ENCODE peak calls at places on chromosomes 16 and 17, in nine cellular contexts. U is activated naive CD4-positive, alpha-beta T cell treated with anti-CD3 and anti-CD28 coated beads for 36 hours; Z is T-helper 1 cell; V is A549; P is amygdala; N is activated CD4-positive, alpha-beta T cell treated with anti-CD3 and anti-CD28 coated beads for 4 hours; Q is NCI-H1048; B is A172; I is NCI-H1417 treated with DMSO at 0.1 percent for 48 hours. M is an unnamed sample.

GRCh38 chr16:58848662-58849002 is 114.5 kb upstream of the GOT2 start:
- DNase-seq in U (no peak), Z (no peak), V (no peak), P (no peak), N (no peak), Q (no peak), B (no peak), I (no peak), M (no peak)

GRCh38 chr16:81786321-81786720 is 7.2 kb downstream of the PLCG2 start:
- DNase-seq in U (no peak), Z (no peak), V (no peak), P (no peak), N (no peak), Q (no peak), B (peak), I (no peak), M (no peak)

GRCh38 chr17:47742319-47743181 is 9.5 kb downstream of the TBX21 start:
- DNase-seq in U (peak), Z (no peak), V (no peak), P (no peak), N (peak), Q (no peak), B (no peak), I (no peak), M (no peak)

GRCh38 chr17:10729334-10730193 is at the start of gene TMEM220:
- DNase-seq in U (peak), Z (no peak), V (peak), P (peak), N (peak), Q (no peak), B (no peak), I (no peak), M (peak)

GRCh38 chr16:3190949-3191353 is 2.9 kb downstream of the OR1F1 start:
- DNase-seq in U (peak), Z (no peak), V (no peak), P (no peak), N (no peak), Q (no peak), B (no peak), I (no peak), M (peak)

GRCh38 chr17:68972119-68972704 is 17.0 kb upstream of the ABCA8 start:
- DNase-seq in U (no peak), Z (no peak), V (peak), P (no peak), N (no peak), Q (no peak), B (peak), I (no peak), M (peak)

GRCh38 chr17:78986048-78986648 is 6.4 kb upstream of the LGALS3BP start:
- DNase-seq in U (no peak), Z (no peak), V (no peak), P (no peak), N (no peak), Q (no peak), B (peak), I (no peak), M (peak)

GRCh38 chr17:68733241-68734176 is 132.3 kb upstream of the FAM20A start:
- DNase-seq in U (no peak), Z (no peak), V (no peak), P (no peak), N (no peak), Q (no peak), B (peak), I (no peak), M (no peak)

GRCh38 chr17:930258-930657 is 49.3 kb downstream of the NXN start:
- DNase-seq in U (no peak), Z (no peak), V (no peak), P (no peak), N (no peak), Q (no peak), B (no peak), I (no peak), M (no peak)

GRCh38 chr17:64002658-64003525 is 4.7 kb downstream of the PRR29 start:
- DNase-seq in U (no peak), Z (no peak), V (no peak), P (no peak), N (no peak), Q (no peak), B (no peak), I (no peak), M (no peak)

GRCh38 chr17:11182430-11182829 is 58.6 kb upstream of the SHISA6 start:
- DNase-seq in U (no peak), Z (no peak), V (no peak), P (no peak), N (no peak), Q (no peak), B (no peak), I (no peak), M (no peak)

GRCh38 chr17:16953347-16953746 is 18.6 kb downstream of the TNFRSF13B start:
- DNase-seq in U (no peak), Z (no peak), V (no peak), P (no peak), N (no peak), Q (no peak), B (no peak), I (no peak), M (no peak)

M was measured in RPMI8226.